ENCODE peak calls at places on chromosomes 7 and 10, in five cellular contexts. L is choroid plexus epithelial cell, S is BJ, W is mesendoderm, B is PC-3. R is an unnamed sample.

GRCh38 chr10:95277201-95277570 is 13.6 kb downstream of the PDLIM1 start:
- DNase-seq in B (no peak), W (no peak), S (no peak), L (no peak), R (no peak)

GRCh38 chr7:132117181-132117580 is 459.1 kb downstream of the PLXNA4 start:
- DNase-seq in B (peak), S (peak), L (peak), W (peak), R (no peak)

GRCh38 chr10:57494481-57494880 is 773.2 kb downstream of the IPMK start:
- DNase-seq in B (no peak), W (no peak), L (no peak), S (no peak), R (no peak)

GRCh38 chr10:119325131-119325530 is 117.8 kb downstream of the GRK5 start:
- DNase-seq in S (no peak), W (no peak), L (no peak), B (no peak), R (no peak)

GRCh38 chr7:157427811-157428553 is 91.2 kb downstream of the DNAJB6 start:
- DNase-seq in L (no peak), S (no peak), B (no peak), W (no peak), R (no peak)

GRCh38 chr10:58998924-58999713 is 177.3 kb upstream of the PHYHIPL start:
- DNase-seq in S (no peak), B (no peak), W (no peak), L (peak), R (peak)

GRCh38 chr10:60708666-60709065 is 69.6 kb upstream of the CDK1 start:
- DNase-seq in W (no peak), L (no peak), B (no peak), S (no peak), R (no peak)

GRCh38 chr10:99341860-99342517 is 12.8 kb downstream of the CNNM1 start:
- DNase-seq in B (no peak), W (peak), L (no peak), S (peak), R (no peak)

GRCh38 chr7:85748861-85749260 is 562.0 kb upstream of the SEMA3D start:
- DNase-seq in S (no peak), B (peak), L (no peak), W (no peak), R (no peak)

DNA sequence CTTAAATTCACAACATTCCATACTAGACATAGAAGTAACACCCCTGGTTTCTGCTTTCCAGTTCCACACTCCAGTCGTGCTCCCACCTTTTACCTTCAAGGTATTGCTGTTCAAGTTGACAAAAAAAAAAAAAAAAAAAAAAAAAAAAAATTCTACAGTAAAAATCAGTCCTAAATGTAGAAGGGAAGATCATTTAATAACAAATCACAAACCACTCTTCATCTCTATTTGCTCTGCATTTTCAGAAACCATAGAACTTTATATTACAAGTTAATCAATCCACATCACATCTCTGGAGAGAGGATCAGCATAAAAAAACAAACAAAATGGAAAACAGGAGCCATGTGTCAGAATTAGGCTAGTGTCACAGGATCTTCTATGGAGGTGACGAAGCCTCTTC is 206.3 kb upstream of the KLF14 start:
- DNase-seq in S (no peak), L (no peak), W (no peak), B (no peak), R (no peak)
- H3K4me3 ChIP-seq in S (no peak), L (peak), W (no peak), B (peak), R (peak)

GRCh38 chr7:90194911-90195809 is 16.4 kb upstream of the STEAP2 start:
- DNase-seq in B (no peak), S (no peak), W (no peak), L (no peak), R (no peak)

GRCh38 chr7:90188281-90188680 is 23.3 kb upstream of the STEAP2 start:
- DNase-seq in B (no peak), S (no peak), W (no peak), L (no peak), R (no peak)

GRCh38 chr7:90192876-90193765 is 18.4 kb upstream of the STEAP2 start:
- DNase-seq in L (peak), W (no peak), B (no peak), S (peak), R (no peak)

GRCh38 chr7:90190995-90191394 is 20.5 kb upstream of the STEAP2 start:
- DNase-seq in L (no peak), W (no peak), S (no peak), B (no peak), R (no peak)

GRCh38 chr7:90191648-90192047 is 19.9 kb upstream of the STEAP2 start:
- DNase-seq in W (no peak), S (no peak), L (no peak), B (no peak), R (no peak)
- H3K4me3 ChIP-seq in W (no peak), S (no peak), L (no peak), B (no peak), R (no peak)

GRCh38 chr10:24449769-24450310 is 240.9 kb downstream of the KIAA1217 start:
- DNase-seq in L (no peak), B (no peak), S (no peak), W (no peak), R (no peak)
- H3K4me3 ChIP-seq in L (peak), B (no peak), S (peak), W (no peak), R (peak)

GRCh38 chr10:83539528-83540308 is 599.6 kb upstream of the GHITM start:
- DNase-seq in S (peak), W (peak), L (peak), B (no peak), R (peak)
- H3K4me3 ChIP-seq in S (no peak), W (no peak), L (no peak), B (no peak), R (no peak)

DNA sequence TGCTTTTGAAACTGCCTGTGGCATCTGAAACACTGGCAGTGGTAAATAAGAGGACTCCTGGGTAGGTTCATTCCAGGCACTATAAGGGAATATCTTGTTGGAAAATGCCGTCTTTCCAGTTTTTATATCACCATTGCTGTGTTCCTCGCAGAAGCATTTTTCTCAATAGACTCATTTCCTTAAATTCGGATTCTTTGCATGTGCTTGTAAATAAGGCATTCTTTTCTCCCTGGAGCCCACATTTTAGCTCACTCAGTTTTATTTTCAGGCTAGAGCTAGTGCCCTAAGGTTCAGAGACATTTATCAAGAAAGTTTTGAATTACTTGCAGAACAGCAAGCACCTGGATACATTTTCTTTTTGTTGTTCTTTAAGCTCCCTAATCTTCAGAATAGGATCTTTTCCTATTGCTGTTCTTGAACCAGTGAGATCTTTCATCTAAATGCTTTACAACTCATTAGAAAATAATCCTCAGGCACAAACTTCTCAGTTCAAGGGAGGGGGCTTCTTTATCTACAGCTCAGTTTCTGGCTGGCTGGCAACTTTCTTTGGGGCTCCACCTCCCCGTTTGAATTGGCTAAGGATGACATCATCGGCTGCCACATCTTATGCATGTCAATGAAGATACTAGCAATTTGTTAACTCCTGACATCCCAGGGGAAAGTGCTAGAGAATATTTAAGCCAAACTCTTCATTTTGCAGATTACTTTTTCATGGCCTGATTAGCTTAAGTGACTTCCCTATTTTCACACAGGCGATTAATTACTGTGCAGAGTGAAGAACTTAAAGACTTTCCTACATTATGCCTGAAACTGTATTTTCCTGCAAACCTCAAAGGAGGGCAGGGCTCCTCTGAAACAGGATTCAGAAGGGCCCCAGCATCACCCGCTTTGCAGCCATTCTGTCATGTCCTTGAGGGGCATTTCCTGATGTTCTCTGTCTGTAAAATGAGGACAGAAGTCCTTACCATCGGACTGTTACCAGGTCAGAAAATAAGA is 133.8 kb upstream of the RSU1 start:
- DNase-seq in S (no peak), W (peak), B (peak), L (peak), R (no peak)
- H3K4me3 ChIP-seq in S (no peak), W (no peak), B (no peak), L (no peak), R (no peak)

GRCh38 chr10:114680557-114681117 is 22.6 kb upstream of the ABLIM1 start:
- DNase-seq in L (no peak), W (no peak), B (no peak), S (no peak), R (no peak)
- H3K4me3 ChIP-seq in L (no peak), W (no peak), B (no peak), S (no peak), R (no peak)

GRCh38 chr10:86367339-86367951 is 850 bp upstream of the GRID1 start:
- DNase-seq in L (peak), S (no peak), W (no peak), B (no peak), R (no peak)

GRCh38 chr10:86366902-86367338 is 325 bp upstream of the GRID1 start:
- DNase-seq in W (no peak), L (no peak), B (no peak), S (no peak), R (no peak)

GRCh38 chr10:86365346-86366032 is 1.1 kb downstream of the GRID1 start:
- DNase-seq in B (no peak), S (no peak), L (peak), W (no peak), R (no peak)

GRCh38 chr10:86364551-86365345 is 1.8 kb downstream of the GRID1 start:
- DNase-seq in B (no peak), L (no peak), S (no peak), W (peak), R (no peak)

GRCh38 chr10:86366033-86366901 is at the start of gene GRID1:
- DNase-seq in W (peak), B (no peak), S (no peak), L (peak), R (no peak)
- H3K4me3 ChIP-seq in W (no peak), B (no peak), S (peak), L (peak), R (peak)

GRCh38 chr10:126904807-126905686 is at the start of gene DOCK1:
- DNase-seq in S (no peak), W (peak), L (peak), B (peak), R (peak)
- H3K4me3 ChIP-seq in S (peak), W (peak), L (peak), B (peak), R (peak)

DNA sequence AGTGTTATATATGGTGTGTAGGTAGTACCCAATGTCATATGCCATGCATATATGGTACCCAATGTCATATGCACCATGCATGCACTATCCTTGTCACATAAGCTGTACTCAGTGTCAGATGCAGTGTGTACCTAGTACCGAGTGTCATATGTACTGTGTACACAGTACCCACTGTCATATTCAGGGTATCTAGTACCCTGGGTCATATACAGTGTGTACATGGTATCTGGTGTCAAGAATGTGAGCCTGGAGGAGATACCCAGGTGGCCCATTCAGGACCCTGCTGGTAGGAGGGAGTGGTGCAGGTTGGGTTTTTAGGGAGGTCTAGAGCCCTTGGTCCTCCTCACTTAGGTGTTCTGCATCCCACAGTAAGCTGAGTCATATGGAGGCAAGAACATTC is 1.8 kb downstream of the ZMYND11 start:
- DNase-seq in S (no peak), L (peak), W (peak), B (peak), R (no peak)
- H3K4me3 ChIP-seq in S (no peak), L (peak), W (no peak), B (peak), R (peak)